ENCODE peak calls at places on chromosomes 12 and 14, in nine cellular contexts. C, Q, D, O, N, M, T, H and V are unnamed samples.

GRCh38 chr12:20356048-20356447 is 12.3 kb upstream of the PDE3A start:
- DNase-seq in C (no peak), Q (no peak), D (no peak), O (no peak), N (no peak), M (no peak), T (no peak), H (no peak), V (no peak)

GRCh38 chr12:107207931-107208515 is 114.7 kb upstream of the CRY1 start:
- DNase-seq in C (no peak), Q (no peak), D (no peak), O (no peak), N (peak), M (no peak), T (no peak), H (no peak), V (no peak)

GRCh38 chr14:51644215-51644969 is 7.3 kb upstream of the FRMD6 start:
- DNase-seq in C (no peak), Q (no peak), D (no peak), O (no peak), N (peak), M (no peak), T (no peak), H (no peak), V (no peak)

GRCh38 chr14:20873370-20874177 is 17.6 kb upstream of the RNASE3 start:
- DNase-seq in C (no peak), Q (peak), D (peak), O (peak), N (peak), M (peak), T (peak), H (peak), V (peak)

GRCh38 chr12:92721130-92721529 is 18.3 kb downstream of the PLEKHG7 start:
- DNase-seq in C (no peak), Q (no peak), D (no peak), O (no peak), N (peak), M (no peak), T (no peak), H (no peak), V (no peak)

GRCh38 chr12:54991161-54991991 is 6.8 kb upstream of the TESPA1 start:
- DNase-seq in C (no peak), Q (no peak), D (no peak), O (no peak), N (no peak), M (peak), T (no peak), H (no peak), V (no peak)

GRCh38 chr12:48816148-48816854 is 2.0 kb upstream of the CACNB3 start:
- DNase-seq in C (no peak), Q (no peak), D (no peak), O (no peak), N (no peak), M (peak), T (peak), H (no peak), V (peak)

GRCh38 chr12:98110516-98110915 is 404.9 kb upstream of the TMPO start:
- DNase-seq in C (no peak), Q (no peak), D (no peak), O (no peak), N (no peak), M (no peak), T (no peak), H (no peak), V (no peak)

GRCh38 chr12:126156806-126157574 is 1091.8 kb downstream of the AACS start:
- DNase-seq in C (no peak), Q (no peak), D (no peak), O (peak), N (no peak), M (no peak), T (no peak), H (no peak), V (no peak)

GRCh38 chr14:102731871-102732800 is 45.1 kb upstream of the TRAF3 start:
- DNase-seq in C (no peak), Q (no peak), D (no peak), O (no peak), N (no peak), M (no peak), T (no peak), H (no peak), V (no peak)

GRCh38 chr12:96902076-96902475 is 5.0 kb upstream of the NEDD1 start:
- DNase-seq in C (no peak), Q (no peak), D (no peak), O (no peak), N (no peak), M (no peak), T (no peak), H (peak), V (no peak)

GRCh38 chr12:6938353-6939186 is 5.0 kb upstream of the RNU7-1 start:
- DNase-seq in C (no peak), Q (no peak), D (no peak), O (no peak), N (no peak), M (no peak), T (no peak), H (no peak), V (no peak)

GRCh38 chr12:28925726-28926376 is 223.2 kb upstream of the FAR2 start:
- DNase-seq in C (no peak), Q (no peak), D (peak), O (no peak), N (peak), M (no peak), T (no peak), H (no peak), V (no peak)

GRCh38 chr14:75022655-75023054 is 19.9 kb downstream of the EIF2B2 start:
- DNase-seq in C (peak), Q (no peak), D (peak), O (peak), N (no peak), M (no peak), T (no peak), H (peak), V (peak)

GRCh38 chr12:104933778-104934177 is 24.3 kb downstream of the SLC41A2 start:
- DNase-seq in C (no peak), Q (no peak), D (no peak), O (no peak), N (no peak), M (no peak), T (no peak), H (no peak), V (no peak)

GRCh38 chr14:93789366-93790130 is 1.3 kb upstream of the PRIMA1 start:
- DNase-seq in C (no peak), Q (no peak), D (no peak), O (peak), N (no peak), M (no peak), T (no peak), H (no peak), V (no peak)

GRCh38 chr12:121789800-121790748 is 3.4 kb downstream of the RHOF start:
- DNase-seq in C (no peak), Q (no peak), D (peak), O (no peak), N (no peak), M (peak), T (no peak), H (no peak), V (no peak)

GRCh38 chr12:107580750-107581529 is 104.7 kb upstream of the PWP1 start:
- DNase-seq in C (no peak), Q (no peak), D (no peak), O (peak), N (no peak), M (peak), T (no peak), H (no peak), V (peak)

GRCh38 chr14:99131632-99132271 is 140.2 kb downstream of the BCL11B start:
- DNase-seq in C (no peak), Q (no peak), D (no peak), O (no peak), N (no peak), M (no peak), T (no peak), H (no peak), V (no peak)

GRCh38 chr12:19764408-19764807 is 325.1 kb downstream of the AEBP2 start:
- DNase-seq in C (no peak), Q (no peak), D (no peak), O (no peak), N (peak), M (no peak), T (no peak), H (no peak), V (no peak)

GRCh38 chr12:123983822-123984485 is 10.9 kb downstream of the ZNF664 start:
- DNase-seq in C (peak), Q (peak), D (peak), O (peak), N (peak), M (peak), T (peak), H (peak), V (peak)

GRCh38 chr12:22529281-22530060 is 14.9 kb downstream of the C2CD5 start:
- DNase-seq in C (no peak), Q (no peak), D (no peak), O (peak), N (peak), M (peak), T (no peak), H (peak), V (peak)

GRCh38 chr14:57938533-57938932 is 72.6 kb upstream of the SLC35F4 start:
- DNase-seq in C (no peak), Q (no peak), D (no peak), O (no peak), N (no peak), M (no peak), T (no peak), H (no peak), V (no peak)

GRCh38 chr14:57943038-57943437 is 77.1 kb upstream of the SLC35F4 start:
- DNase-seq in C (no peak), Q (no peak), D (no peak), O (no peak), N (no peak), M (no peak), T (no peak), H (no peak), V (no peak)

GRCh38 chr14:57939084-57939483 is 73.2 kb upstream of the SLC35F4 start:
- DNase-seq in C (no peak), Q (no peak), D (no peak), O (no peak), N (no peak), M (no peak), T (no peak), H (no peak), V (no peak)

GRCh38 chr14:57937681-57938080 is 71.8 kb upstream of the SLC35F4 start:
- DNase-seq in C (no peak), Q (no peak), D (no peak), O (no peak), N (no peak), M (no peak), T (no peak), H (no peak), V (no peak)

DNA sequence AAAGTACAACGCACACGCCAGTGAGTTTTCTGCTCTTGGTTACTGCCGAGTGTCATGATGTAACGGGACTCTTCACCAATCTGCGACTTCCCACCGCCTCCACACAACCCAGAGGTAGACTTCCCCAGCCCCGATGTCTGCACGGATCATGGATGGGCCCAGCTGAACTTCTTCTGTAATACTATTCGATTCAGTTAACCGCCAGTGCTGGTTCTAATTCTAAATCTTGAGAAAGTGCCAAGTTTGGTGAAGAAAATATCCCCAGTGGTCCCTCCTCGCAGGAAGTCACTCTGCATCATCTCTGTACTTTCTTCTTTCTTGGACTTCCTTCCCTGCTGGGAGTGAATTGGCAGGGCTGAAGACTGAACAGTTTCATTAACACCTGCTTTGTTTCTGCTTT is 77.6 kb upstream of the SLC35F4 start:
- DNase-seq in C (no peak), Q (no peak), D (no peak), O (no peak), N (no peak), M (no peak), T (no peak), H (no peak), V (no peak)
- H3K27ac ChIP-seq in C (no peak), Q (no peak), D (no peak), O (no peak), N (no peak), M (no peak), T (no peak), H (no peak), V (no peak)

GRCh38 chr12:75177997-75178396 is 31.6 kb downstream of the KCNC2 start:
- DNase-seq in C (peak), Q (peak), D (no peak), O (no peak), N (peak), M (no peak), T (no peak), H (peak), V (peak)
- H3K27ac ChIP-seq in C (no peak), Q (peak), D (no peak), O (no peak), N (peak), M (no peak), T (no peak), H (peak), V (no peak)

DNA sequence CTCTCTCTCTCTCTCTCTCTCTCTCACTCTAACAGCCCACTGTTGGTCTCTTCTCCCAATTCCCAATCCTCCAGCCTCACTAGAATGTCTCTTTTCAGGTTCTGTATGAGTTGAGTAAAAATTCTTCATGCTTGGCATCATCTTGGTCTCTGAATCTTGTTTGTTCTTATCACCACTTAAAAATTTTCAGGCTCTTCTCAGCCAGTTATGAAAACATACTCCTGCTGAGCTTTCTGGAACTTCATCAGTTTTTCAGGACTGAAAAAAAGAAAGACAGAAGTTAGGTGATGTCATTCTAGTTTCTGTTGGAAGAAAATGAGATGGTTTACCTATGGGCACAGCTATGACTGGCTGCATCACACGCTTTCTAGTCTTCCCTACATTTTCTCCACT is 11.5 kb upstream of the IL22 start:
- DNase-seq in C (no peak), Q (no peak), D (no peak), O (no peak), N (peak), M (no peak), T (no peak), H (no peak), V (no peak)
- H3K27ac ChIP-seq in C (no peak), Q (no peak), D (no peak), O (no peak), N (peak), M (no peak), T (no peak), H (no peak), V (no peak)

GRCh38 chr12:52810554-52810953 is 3.4 kb downstream of the KRT4 start:
- DNase-seq in C (no peak), Q (no peak), D (no peak), O (no peak), N (no peak), M (no peak), T (no peak), H (no peak), V (no peak)
- H3K27ac ChIP-seq in C (no peak), Q (no peak), D (no peak), O (no peak), N (no peak), M (no peak), T (no peak), H (no peak), V (no peak)